ENCODE peak calls at places on chromosome 6, in six cellular contexts. A is trophoblast cell; W is stimulated activated CD8-positive, alpha-beta memory T cell treated with anti-CD3 and anti-CD28 coated beads, Interleukin-7, amount 100 ng/mL, for 48 hours; V is HTR-8/SVneo; Q is HCEC 1CT; T is GM06990. G is an unnamed sample.

GRCh38 chr6:137013738-137014602 is 30.8 kb downstream of the IL20RA start:
- DNase-seq in A (peak; percentile 59), W (no peak), V (peak; percentile 35), Q (peak; percentile 59), T (no peak), G (no peak)

GRCh38 chr6:38234934-38235678 is 404.6 kb downstream of the BTBD9 start:
- DNase-seq in A (no peak), W (no peak), V (no peak), Q (no peak), T (peak; percentile 45), G (no peak)

GRCh38 chr6:80126657-80127350 is 20.3 kb downstream of the BCKDHB start:
- DNase-seq in A (no peak), W (no peak), V (no peak), Q (no peak), T (no peak), G (no peak)

GRCh38 chr6:34152042-34152524 is 6.2 kb upstream of the GRM4 start:
- DNase-seq in A (no peak), W (no peak), V (no peak), Q (no peak), T (no peak), G (no peak)

GRCh38 chr6:166460473-166461437 is 78.0 kb upstream of the MPC1 start:
- DNase-seq in A (no peak), W (no peak), V (peak; percentile 22), Q (no peak), T (no peak), G (no peak)

GRCh38 chr6:159126590-159126989 is 42.6 kb upstream of the FNDC1 start:
- DNase-seq in A (no peak), W (no peak), V (no peak), Q (no peak), T (no peak), G (no peak)

GRCh38 chr6:99822741-99823512 is 171.1 kb downstream of the MCHR2 start:
- DNase-seq in A (peak; percentile 84), W (no peak), V (peak; percentile 80), Q (peak; percentile 70), T (no peak), G (peak; percentile 9)

GRCh38 chr6:126063512-126064146 is 77.3 kb downstream of the TRMT11 start:
- DNase-seq in A (no peak), W (no peak), V (no peak), Q (peak; percentile 45), T (no peak), G (no peak)

GRCh38 chr6:111478064-111478476 is 4.9 kb downstream of the REV3L start:
- DNase-seq in A (peak; percentile 6), W (no peak), V (no peak), Q (peak; percentile 66), T (no peak), G (no peak)

GRCh38 chr6:111810321-111811235 is 62.7 kb downstream of the FYN start:
- DNase-seq in A (no peak), W (no peak), V (no peak), Q (no peak), T (no peak), G (no peak)

GRCh38 chr6:165186041-165186440 is 123.4 kb downstream of the C6orf118 start:
- DNase-seq in A (no peak), W (no peak), V (no peak), Q (no peak), T (no peak), G (no peak)

GRCh38 chr6:41162687-41163418 is at the start of gene TREM2:
- DNase-seq in A (no peak), W (no peak), V (no peak), Q (no peak), T (no peak), G (no peak)

GRCh38 chr6:158621694-158622544 is 22.6 kb downstream of the DYNLT1 start:
- DNase-seq in A (no peak), W (no peak), V (no peak), Q (no peak), T (no peak), G (no peak)

GRCh38 chr6:112827793-112828192 is 480.7 kb downstream of the RFPL4B start:
- DNase-seq in A (no peak), W (no peak), V (no peak), Q (no peak), T (peak; percentile 34), G (no peak)

GRCh38 chr6:43883698-43884659 is 114.0 kb downstream of the VEGFA start:
- DNase-seq in A (no peak), W (no peak), V (no peak), Q (no peak), T (peak; percentile 39), G (no peak)

GRCh38 chr6:56708810-56709597 is 66.3 kb upstream of the DST start:
- DNase-seq in A (peak; percentile 91), W (no peak), V (peak; percentile 52), Q (peak; percentile 81), T (no peak), G (no peak)

GRCh38 chr6:53906842-53907241 is 112.0 kb downstream of the LRRC1 start:
- DNase-seq in A (peak; percentile 22), W (no peak), V (no peak), Q (peak; percentile 26), T (no peak), G (no peak)

GRCh38 chr6:145733770-145734169 is 1.6 kb downstream of the EPM2A start:
- DNase-seq in A (no peak), W (no peak), V (no peak), Q (no peak), T (no peak), G (no peak)

GRCh38 chr6:20875369-20875963 is 341.2 kb downstream of the CDKAL1 start:
- DNase-seq in A (no peak), W (no peak), V (no peak), Q (peak; percentile 45), T (no peak), G (no peak)

G was measured in H54.